ENCODE peak calls at places on chromosome 3, in nine cellular contexts. G, V, E, A, I, Q, U, Y and R are unnamed samples.

GRCh38 chr3:54882114-54882833 is 45.6 kb downstream of the LRTM1 start:
- DNase-seq in G (no peak), V (no peak), E (no peak), A (no peak), I (no peak), Q (no peak), U (no peak), Y (no peak), R (no peak)

GRCh38 chr3:123292321-123293310 is 90.9 kb downstream of the SEC22A start:
- DNase-seq in G (peak), V (no peak), E (no peak), A (no peak), I (no peak), Q (no peak), U (peak), Y (no peak), R (peak)

GRCh38 chr3:11480663-11481298 is 162.9 kb downstream of the VGLL4 start:
- DNase-seq in G (no peak), V (no peak), E (no peak), A (no peak), I (no peak), Q (no peak), U (no peak), Y (no peak), R (no peak)

GRCh38 chr3:66477846-66478245 is 23.0 kb downstream of the LRIG1 start:
- DNase-seq in G (no peak), V (no peak), E (no peak), A (no peak), I (no peak), Q (no peak), U (no peak), Y (no peak), R (no peak)

GRCh38 chr3:58020740-58021071 is 12.5 kb downstream of the FLNB start:
- DNase-seq in G (no peak), V (no peak), E (no peak), A (no peak), I (no peak), Q (no peak), U (no peak), Y (no peak), R (no peak)

GRCh38 chr3:22372292-22372949 is 621.4 kb upstream of the ZNF385D start:
- DNase-seq in G (no peak), V (peak), E (peak), A (no peak), I (no peak), Q (no peak), U (peak), Y (no peak), R (peak)

GRCh38 chr3:45772341-45773035 is 23.8 kb downstream of the SLC6A20 start:
- DNase-seq in G (no peak), V (no peak), E (no peak), A (no peak), I (no peak), Q (no peak), U (no peak), Y (no peak), R (peak)

GRCh38 chr3:153029350-153029749 is 132.7 kb upstream of the RAP2B start:
- DNase-seq in G (no peak), V (no peak), E (no peak), A (no peak), I (no peak), Q (no peak), U (no peak), Y (no peak), R (peak)

GRCh38 chr3:193010191-193010590 is 92.5 kb upstream of the MB21D2 start:
- DNase-seq in G (no peak), V (no peak), E (no peak), A (no peak), I (no peak), Q (no peak), U (no peak), Y (no peak), R (no peak)

GRCh38 chr3:58084166-58084565 is 75.9 kb downstream of the FLNB start:
- DNase-seq in G (no peak), V (no peak), E (no peak), A (no peak), I (no peak), Q (no peak), U (no peak), Y (no peak), R (no peak)

GRCh38 chr3:135970500-135971116 is 5.1 kb downstream of the PPP2R3A start:
- DNase-seq in G (no peak), V (no peak), E (no peak), A (no peak), I (no peak), Q (no peak), U (no peak), Y (no peak), R (no peak)